ENCODE peak calls at places on chromosome 6, in nine cellular contexts. P is T-helper 2 cell; I is endothelial cell; S is effector CD8-positive, alpha-beta T cell; N is HCT116; O is hypothalamus; Z is heart right ventricle; T is posterior vena cava; J is GM13976. Y is an unnamed sample.
A peak's percentile ranks its signal among the peaks of the same experiment; 100 is the strongest.

GRCh38 chr6:79158856-79159516 is 75.5 kb downstream of the HMGN3 start:
- DNase-seq in P (no peak), I (no peak), S (no peak), N (no peak), O (no peak), Z (no peak), T (no peak), J (no peak), Y (no peak)

GRCh38 chr6:164882236-164882635 is 427.2 kb downstream of the C6orf118 start:
- DNase-seq in P (no peak), I (no peak), S (no peak), N (no peak), O (no peak), Z (no peak), T (no peak), J (no peak), Y (no peak)

GRCh38 chr6:104623052-104623690 is 236.5 kb downstream of the HACE1 start:
- DNase-seq in P (no peak), I (peak; percentile 40), S (no peak), N (no peak), O (no peak), Z (no peak), T (no peak), J (no peak), Y (no peak)

GRCh38 chr6:168967556-168967955 is 286.1 kb downstream of the THBS2 start:
- DNase-seq in P (no peak), I (no peak), S (no peak), N (no peak), O (no peak), Z (no peak), T (no peak), J (no peak), Y (no peak)

GRCh38 chr6:157762636-157763035 is 60.4 kb upstream of the SNX9 start:
- DNase-seq in P (no peak), I (no peak), S (no peak), N (no peak), O (no peak), Z (no peak), T (no peak), J (no peak), Y (no peak)

GRCh38 chr6:35583893-35584688 is 71.4 kb upstream of the TULP1 start:
- DNase-seq in P (peak; percentile 48), I (peak; percentile 70), S (peak; percentile 55), N (peak; percentile 68), O (no peak), Z (no peak), T (no peak), J (peak; percentile 54), Y (peak; percentile 66)

GRCh38 chr6:16482702-16483314 is 244.4 kb downstream of the GMPR start:
- DNase-seq in P (no peak), I (no peak), S (no peak), N (no peak), O (no peak), Z (no peak), T (no peak), J (no peak), Y (no peak)

GRCh38 chr6:141359953-141360352 is 772.8 kb upstream of the GJE1 start:
- DNase-seq in P (no peak), I (no peak), S (no peak), N (no peak), O (no peak), Z (no peak), T (no peak), J (no peak), Y (peak; percentile 77)

GRCh38 chr6:168662301-168662936 is 221.4 kb downstream of the SMOC2 start:
- DNase-seq in P (no peak), I (no peak), S (no peak), N (no peak), O (no peak), Z (no peak), T (no peak), J (no peak), Y (no peak)

Y was measured in retina.